ENCODE peak calls at places on chromosomes 4 and X, in ten cellular contexts. One of them, this sample, is unnamed.

GRCh38 chr4:169440446-169440845 is 169.7 kb upstream of the SH3RF1 start:
- DNase-seq in NCI-H1105: no peak
- DNase-seq in psoas muscle: no peak
- DNase-seq in SW480: no peak
- DNase-seq in NCI-H1436: no peak
- DNase-seq in T-helper 2 cell: no peak
- DNase-seq in HCEC 1CT: no peak
- DNase-seq in sciatic nerve: peak; percentile 67
- DNase-seq in Right ventricle myocardium inferior: no peak
- DNase-seq in BJ: no peak
- DNase-seq in this sample: no peak

GRCh38 chrX:76279007-76279406 is 106.1 kb downstream of the PBDC1 start:
- DNase-seq in sciatic nerve: peak; percentile 61
- DNase-seq in psoas muscle: no peak
- DNase-seq in SW480: peak; percentile 39
- DNase-seq in T-helper 2 cell: peak; percentile 6
- DNase-seq in BJ: no peak
- DNase-seq in NCI-H1436: peak; percentile 3
- DNase-seq in NCI-H1105: peak; percentile 12
- DNase-seq in Right ventricle myocardium inferior: no peak
- DNase-seq in HCEC 1CT: peak; percentile 9
- DNase-seq in this sample: peak; percentile 11

GRCh38 chr4:24837296-24837695 is 41.9 kb downstream of the SOD3 start:
- DNase-seq in HCEC 1CT: no peak
- DNase-seq in sciatic nerve: no peak
- DNase-seq in SW480: no peak
- DNase-seq in psoas muscle: no peak
- DNase-seq in NCI-H1105: no peak
- DNase-seq in T-helper 2 cell: no peak
- DNase-seq in NCI-H1436: no peak
- DNase-seq in Right ventricle myocardium inferior: no peak
- DNase-seq in BJ: no peak
- DNase-seq in this sample: no peak

GRCh38 chr4:145339075-145339725 is 142.5 kb upstream of the SMAD1 start:
- DNase-seq in T-helper 2 cell: no peak
- DNase-seq in SW480: no peak
- DNase-seq in sciatic nerve: no peak
- DNase-seq in BJ: no peak
- DNase-seq in HCEC 1CT: no peak
- DNase-seq in NCI-H1105: no peak
- DNase-seq in Right ventricle myocardium inferior: no peak
- DNase-seq in psoas muscle: no peak
- DNase-seq in NCI-H1436: no peak
- DNase-seq in this sample: no peak

GRCh38 chr4:109826719-109827118 is 1.1 kb upstream of the RRH start:
- DNase-seq in HCEC 1CT: peak; percentile 15
- DNase-seq in BJ: no peak
- DNase-seq in NCI-H1105: no peak
- DNase-seq in T-helper 2 cell: no peak
- DNase-seq in sciatic nerve: no peak
- DNase-seq in psoas muscle: no peak
- DNase-seq in SW480: peak; percentile 41
- DNase-seq in Right ventricle myocardium inferior: no peak
- DNase-seq in NCI-H1436: peak; percentile 21
- DNase-seq in this sample: no peak

GRCh38 chr4:78667764-78668163 is 108.4 kb upstream of the BMP2K start:
- DNase-seq in sciatic nerve: no peak
- DNase-seq in Right ventricle myocardium inferior: no peak
- DNase-seq in BJ: no peak
- DNase-seq in NCI-H1105: no peak
- DNase-seq in NCI-H1436: no peak
- DNase-seq in HCEC 1CT: no peak
- DNase-seq in psoas muscle: no peak
- DNase-seq in SW480: no peak
- DNase-seq in T-helper 2 cell: no peak
- DNase-seq in this sample: no peak

GRCh38 chr4:169099775-169100180 is 89.7 kb upstream of the CBR4 start:
- DNase-seq in NCI-H1436: no peak
- DNase-seq in Right ventricle myocardium inferior: no peak
- DNase-seq in sciatic nerve: no peak
- DNase-seq in HCEC 1CT: no peak
- DNase-seq in SW480: no peak
- DNase-seq in T-helper 2 cell: no peak
- DNase-seq in BJ: no peak
- DNase-seq in NCI-H1105: no peak
- DNase-seq in psoas muscle: no peak
- DNase-seq in this sample: peak; percentile 19

GRCh38 chr4:74970577-74970976 is 37.7 kb downstream of the PARM1 start:
- DNase-seq in psoas muscle: no peak
- DNase-seq in T-helper 2 cell: no peak
- DNase-seq in NCI-H1105: no peak
- DNase-seq in BJ: no peak
- DNase-seq in HCEC 1CT: no peak
- DNase-seq in SW480: no peak
- DNase-seq in Right ventricle myocardium inferior: no peak
- DNase-seq in sciatic nerve: no peak
- DNase-seq in NCI-H1436: no peak
- DNase-seq in this sample: no peak

GRCh38 chr4:107083-107443 is 17.2 kb upstream of the ZNF718 start:
- DNase-seq in Right ventricle myocardium inferior: no peak
- DNase-seq in T-helper 2 cell: no peak
- DNase-seq in BJ: no peak
- DNase-seq in sciatic nerve: no peak
- DNase-seq in NCI-H1105: no peak
- DNase-seq in SW480: no peak
- DNase-seq in NCI-H1436: no peak
- DNase-seq in psoas muscle: no peak
- DNase-seq in HCEC 1CT: no peak
- DNase-seq in this sample: no peak

GRCh38 chrX:19382500-19383145 is 38.9 kb downstream of the PDHA1 start:
- DNase-seq in psoas muscle: no peak
- DNase-seq in BJ: no peak
- DNase-seq in NCI-H1105: no peak
- DNase-seq in NCI-H1436: peak; percentile 20
- DNase-seq in sciatic nerve: peak; percentile 62
- DNase-seq in T-helper 2 cell: peak; percentile 18
- DNase-seq in SW480: peak; percentile 31
- DNase-seq in HCEC 1CT: peak; percentile 13
- DNase-seq in Right ventricle myocardium inferior: no peak
- DNase-seq in this sample: no peak

GRCh38 chrX:107878106-107878505 is 52.4 kb downstream of the MID2 start:
- DNase-seq in psoas muscle: no peak
- DNase-seq in HCEC 1CT: no peak
- DNase-seq in NCI-H1436: no peak
- DNase-seq in Right ventricle myocardium inferior: no peak
- DNase-seq in T-helper 2 cell: no peak
- DNase-seq in SW480: no peak
- DNase-seq in BJ: no peak
- DNase-seq in sciatic nerve: no peak
- DNase-seq in NCI-H1105: no peak
- DNase-seq in this sample: no peak

GRCh38 chr4:85720736-85721135 is 245.8 kb downstream of the ARHGAP24 start:
- DNase-seq in Right ventricle myocardium inferior: no peak
- DNase-seq in SW480: no peak
- DNase-seq in HCEC 1CT: peak; percentile 46
- DNase-seq in NCI-H1105: no peak
- DNase-seq in T-helper 2 cell: no peak
- DNase-seq in NCI-H1436: no peak
- DNase-seq in BJ: no peak
- DNase-seq in psoas muscle: no peak
- DNase-seq in sciatic nerve: no peak
- DNase-seq in this sample: no peak

GRCh38 chr4:121938282-121939092 is 13.4 kb downstream of the TRPC3 start:
- DNase-seq in psoas muscle: no peak
- DNase-seq in Right ventricle myocardium inferior: no peak
- DNase-seq in BJ: no peak
- DNase-seq in T-helper 2 cell: no peak
- DNase-seq in sciatic nerve: no peak
- DNase-seq in NCI-H1105: no peak
- DNase-seq in HCEC 1CT: peak; percentile 10
- DNase-seq in NCI-H1436: no peak
- DNase-seq in SW480: no peak
- DNase-seq in this sample: no peak

GRCh38 chrX:105837227-105837626 is 14.9 kb downstream of the NRK start:
- DNase-seq in psoas muscle: peak; percentile 58
- DNase-seq in SW480: peak; percentile 13
- DNase-seq in Right ventricle myocardium inferior: peak; percentile 25
- DNase-seq in NCI-H1436: no peak
- DNase-seq in sciatic nerve: peak; percentile 74
- DNase-seq in BJ: no peak
- DNase-seq in T-helper 2 cell: no peak
- DNase-seq in NCI-H1105: no peak
- DNase-seq in HCEC 1CT: peak; percentile 78
- DNase-seq in this sample: peak; percentile 15

GRCh38 chr4:5611656-5612187 is 96.6 kb downstream of the EVC2 start:
- DNase-seq in BJ: no peak
- DNase-seq in T-helper 2 cell: no peak
- DNase-seq in NCI-H1436: no peak
- DNase-seq in psoas muscle: no peak
- DNase-seq in HCEC 1CT: no peak
- DNase-seq in NCI-H1105: no peak
- DNase-seq in sciatic nerve: no peak
- DNase-seq in Right ventricle myocardium inferior: no peak
- DNase-seq in SW480: no peak
- DNase-seq in this sample: no peak